ENCODE peak calls at places on chromosomes 3 and 15, in six cellular contexts. One of them, this sample, is unnamed.

GRCh38 chr3:51393564-51393963 is 2.5 kb downstream of the RBM15B start:
- DNase-seq in HepG2: no peak
- DNase-seq in H1: no peak
- DNase-seq in GM12878: no peak
- DNase-seq in K562: no peak
- DNase-seq in A549: no peak
- DNase-seq in this sample: no peak

GRCh38 chr3:105979961-105980360 is 111.1 kb upstream of the CBLB start:
- DNase-seq in H1: no peak
- DNase-seq in A549: no peak
- DNase-seq in GM12878: no peak
- DNase-seq in HepG2: no peak
- DNase-seq in K562: no peak
- DNase-seq in this sample: no peak

GRCh38 chr15:44541282-44541958 is 4.5 kb downstream of the EIF3J start:
- DNase-seq in H1: no peak
- DNase-seq in K562: no peak
- DNase-seq in HepG2: peak
- DNase-seq in A549: no peak
- DNase-seq in GM12878: no peak
- DNase-seq in this sample: no peak

GRCh38 chr15:89749526-89749925 is 1.5 kb downstream of the MESP1 start:
- DNase-seq in GM12878: no peak
- DNase-seq in K562: no peak
- DNase-seq in HepG2: no peak
- DNase-seq in A549: no peak
- DNase-seq in H1: no peak
- DNase-seq in this sample: no peak

GRCh38 chr15:55358471-55358870 is 39.4 kb downstream of the PIGB start:
- DNase-seq in HepG2: no peak
- DNase-seq in K562: no peak
- DNase-seq in H1: no peak
- DNase-seq in A549: no peak
- DNase-seq in GM12878: no peak
- DNase-seq in this sample: no peak

GRCh38 chr3:24683511-24684384 is 189.1 kb upstream of the THRB start:
- DNase-seq in GM12878: no peak
- DNase-seq in HepG2: peak
- DNase-seq in K562: peak
- DNase-seq in H1: no peak
- DNase-seq in A549: peak
- DNase-seq in this sample: peak

GRCh38 chr3:157201648-157202278 is 41.8 kb upstream of the CCNL1 start:
- DNase-seq in HepG2: peak
- DNase-seq in A549: peak
- DNase-seq in GM12878: no peak
- DNase-seq in K562: peak
- DNase-seq in H1: no peak
- DNase-seq in this sample: peak

GRCh38 chr15:26260517-26261133 is 397.5 kb upstream of the ATP10A start:
- DNase-seq in A549: peak
- DNase-seq in H1: peak
- DNase-seq in K562: peak
- DNase-seq in GM12878: no peak
- DNase-seq in HepG2: peak
- DNase-seq in this sample: peak

GRCh38 chr3:52171577-52172261 is 17.5 kb upstream of the POC1A start:
- DNase-seq in H1: no peak
- DNase-seq in HepG2: no peak
- DNase-seq in A549: peak
- DNase-seq in K562: peak
- DNase-seq in GM12878: no peak
- DNase-seq in this sample: no peak

GRCh38 chr3:24185738-24186384 is 240.8 kb downstream of the NR1D2 start:
- DNase-seq in GM12878: no peak
- DNase-seq in A549: peak
- DNase-seq in K562: peak
- DNase-seq in HepG2: peak
- DNase-seq in H1: peak
- DNase-seq in this sample: peak

GRCh38 chr3:38367709-38368108 is 21.1 kb downstream of the XYLB start:
- DNase-seq in HepG2: no peak
- DNase-seq in K562: no peak
- DNase-seq in H1: no peak
- DNase-seq in GM12878: no peak
- DNase-seq in A549: no peak
- DNase-seq in this sample: no peak

GRCh38 chr15:73156431-73157191 is 104.3 kb downstream of the NEO1 start:
- DNase-seq in K562: no peak
- DNase-seq in H1: no peak
- DNase-seq in HepG2: no peak
- DNase-seq in A549: no peak
- DNase-seq in GM12878: no peak
- DNase-seq in this sample: peak

GRCh38 chr3:160851629-160852210 is 95.7 kb downstream of the PPM1L start:
- DNase-seq in H1: no peak
- DNase-seq in HepG2: no peak
- DNase-seq in A549: no peak
- DNase-seq in GM12878: no peak
- DNase-seq in K562: no peak
- DNase-seq in this sample: no peak

GRCh38 chr15:63833246-63833696 is 477 bp downstream of the HERC1 start:
- DNase-seq in H1: no peak
- DNase-seq in K562: peak
- DNase-seq in HepG2: no peak
- DNase-seq in GM12878: no peak
- DNase-seq in A549: peak
- DNase-seq in this sample: peak

GRCh38 chr3:10973196-10973595 is 19.4 kb upstream of the SLC6A1 start:
- DNase-seq in GM12878: no peak
- DNase-seq in K562: no peak
- DNase-seq in A549: no peak
- DNase-seq in HepG2: no peak
- DNase-seq in H1: no peak
- DNase-seq in this sample: no peak

GRCh38 chr15:28128036-28128435 is 28.9 kb upstream of the OCA2 start:
- DNase-seq in H1: no peak
- DNase-seq in A549: no peak
- DNase-seq in GM12878: no peak
- DNase-seq in HepG2: no peak
- DNase-seq in K562: no peak
- DNase-seq in this sample: no peak

GRCh38 chr15:90000175-90000923 is 775 bp upstream of the ZNF710 start:
- DNase-seq in H1: no peak
- DNase-seq in GM12878: no peak
- DNase-seq in HepG2: no peak
- DNase-seq in A549: no peak
- DNase-seq in K562: no peak
- DNase-seq in this sample: peak

GRCh38 chr3:52845691-52846426 is 11.0 kb upstream of the MUSTN1 start:
- DNase-seq in GM12878: no peak
- DNase-seq in HepG2: no peak
- DNase-seq in K562: peak
- DNase-seq in H1: no peak
- DNase-seq in A549: peak
- DNase-seq in this sample: no peak

GRCh38 chr3:23920151-23920655 is 3.3 kb downstream of the RPL15 start:
- DNase-seq in A549: no peak
- DNase-seq in K562: no peak
- DNase-seq in GM12878: no peak
- DNase-seq in HepG2: no peak
- DNase-seq in H1: no peak
- DNase-seq in this sample: no peak

GRCh38 chr15:72155021-72155621 is 36.9 kb downstream of the SENP8 start:
- DNase-seq in K562: no peak
- DNase-seq in GM12878: no peak
- DNase-seq in A549: peak
- DNase-seq in H1: no peak
- DNase-seq in HepG2: no peak
- DNase-seq in this sample: no peak

GRCh38 chr3:150370129-150370602 is 37.9 kb upstream of the TSC22D2 start:
- DNase-seq in K562: peak
- DNase-seq in A549: peak
- DNase-seq in HepG2: peak
- DNase-seq in H1: peak
- DNase-seq in GM12878: no peak
- DNase-seq in this sample: no peak

GRCh38 chr3:12484198-12484982 is at the start of gene TSEN2:
- DNase-seq in GM12878: peak
- DNase-seq in H1: peak
- DNase-seq in K562: peak
- DNase-seq in HepG2: peak
- DNase-seq in A549: peak
- DNase-seq in this sample: peak
- TF ChIP-seq CTCF in GM12878: no peak
- TF ChIP-seq CTCF in H1: no peak
- TF ChIP-seq CTCF in K562: peak
- TF ChIP-seq CTCF in HepG2: peak
- TF ChIP-seq CTCF in A549: no peak
- TF ChIP-seq CTCF in this sample: no peak

GRCh38 chr15:101439285-101439919 is 50.1 kb downstream of the PCSK6 start:
- DNase-seq in HepG2: peak
- DNase-seq in GM12878: no peak
- DNase-seq in H1: no peak
- DNase-seq in K562: no peak
- DNase-seq in A549: no peak
- DNase-seq in this sample: no peak

GRCh38 chr15:101439920-101440319 is 49.6 kb downstream of the PCSK6 start:
- DNase-seq in A549: no peak
- DNase-seq in H1: no peak
- DNase-seq in GM12878: no peak
- DNase-seq in HepG2: no peak
- DNase-seq in K562: no peak
- DNase-seq in this sample: no peak

GRCh38 chr15:101437618-101438481 is 51.7 kb downstream of the PCSK6 start:
- DNase-seq in H1: no peak
- DNase-seq in A549: no peak
- DNase-seq in K562: no peak
- DNase-seq in GM12878: no peak
- DNase-seq in HepG2: no peak
- DNase-seq in this sample: no peak

GRCh38 chr15:101437209-101437608 is 52.3 kb downstream of the PCSK6 start:
- DNase-seq in K562: no peak
- DNase-seq in A549: peak
- DNase-seq in GM12878: no peak
- DNase-seq in H1: no peak
- DNase-seq in HepG2: no peak
- DNase-seq in this sample: no peak

GRCh38 chr15:101438482-101439284 is 50.8 kb downstream of the PCSK6 start:
- DNase-seq in K562: no peak
- DNase-seq in HepG2: peak
- DNase-seq in H1: no peak
- DNase-seq in A549: no peak
- DNase-seq in GM12878: no peak
- DNase-seq in this sample: no peak
- TF ChIP-seq POLR2A in K562: no peak
- TF ChIP-seq POLR2A in HepG2: no peak
- TF ChIP-seq POLR2A in H1: no peak
- TF ChIP-seq POLR2A in A549: no peak
- TF ChIP-seq POLR2A in GM12878: no peak
- TF ChIP-seq POLR2A in this sample: no peak

GRCh38 chr15:66514586-66514985 is 9.5 kb downstream of the ZWILCH start:
- DNase-seq in A549: no peak
- DNase-seq in K562: no peak
- DNase-seq in H1: no peak
- DNase-seq in HepG2: no peak
- DNase-seq in GM12878: no peak
- DNase-seq in this sample: no peak

DNA sequence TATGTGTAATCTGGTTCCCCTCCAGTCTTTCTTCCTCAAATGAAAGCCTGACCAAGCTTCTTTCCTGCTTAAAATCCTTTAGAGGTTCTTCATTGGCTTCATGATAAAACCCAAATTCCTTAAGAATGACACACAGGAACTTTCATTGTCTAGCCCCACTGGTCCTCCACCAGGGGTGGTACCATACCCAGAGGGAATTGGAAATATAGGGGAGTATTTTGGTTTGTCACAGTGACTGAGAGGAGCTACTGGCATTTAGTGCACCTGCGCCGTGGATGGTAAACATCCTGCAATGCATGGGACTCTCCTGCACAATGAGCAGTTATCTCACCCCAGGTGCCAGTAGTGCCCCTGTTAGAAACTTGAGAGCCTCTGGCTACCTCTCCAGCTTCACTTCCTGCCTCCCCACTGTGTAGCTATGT is 10.8 kb downstream of the ZWILCH start:
- DNase-seq in K562: no peak
- DNase-seq in HepG2: no peak
- DNase-seq in GM12878: no peak
- DNase-seq in A549: no peak
- DNase-seq in H1: no peak
- DNase-seq in this sample: no peak
- TF ChIP-seq MAX in K562: no peak
- TF ChIP-seq MAX in HepG2: no peak
- TF ChIP-seq MAX in GM12878: no peak
- TF ChIP-seq MAX in A549: no peak
- TF ChIP-seq MAX in H1: no peak
- TF ChIP-seq MAX in this sample: no peak

GRCh38 chr15:84570164-84570692 is 30.6 kb upstream of the ZSCAN2 start:
- DNase-seq in GM12878: no peak
- DNase-seq in HepG2: no peak
- DNase-seq in K562: peak
- DNase-seq in A549: peak
- DNase-seq in H1: no peak
- DNase-seq in this sample: peak

GRCh38 chr15:84572231-84572630 is 28.6 kb upstream of the ZSCAN2 start:
- DNase-seq in HepG2: no peak
- DNase-seq in K562: no peak
- DNase-seq in A549: no peak
- DNase-seq in GM12878: no peak
- DNase-seq in H1: no peak
- DNase-seq in this sample: no peak

GRCh38 chr15:84575493-84575892 is 25.3 kb upstream of the ZSCAN2 start:
- DNase-seq in K562: no peak
- DNase-seq in A549: no peak
- DNase-seq in GM12878: no peak
- DNase-seq in HepG2: no peak
- DNase-seq in H1: no peak
- DNase-seq in this sample: no peak
- TF ChIP-seq CTCF in K562: no peak
- TF ChIP-seq CTCF in A549: no peak
- TF ChIP-seq CTCF in GM12878: no peak
- TF ChIP-seq CTCF in HepG2: no peak
- TF ChIP-seq CTCF in H1: no peak
- TF ChIP-seq CTCF in this sample: no peak

GRCh38 chr15:47949815-47950214 is 171.0 kb upstream of the SLC24A5 start:
- DNase-seq in GM12878: no peak
- DNase-seq in H1: no peak
- DNase-seq in K562: no peak
- DNase-seq in HepG2: no peak
- DNase-seq in A549: no peak
- DNase-seq in this sample: no peak
- TF ChIP-seq POLR2A in GM12878: no peak
- TF ChIP-seq POLR2A in H1: no peak
- TF ChIP-seq POLR2A in K562: no peak
- TF ChIP-seq POLR2A in HepG2: no peak
- TF ChIP-seq POLR2A in A549: no peak
- TF ChIP-seq POLR2A in this sample: no peak

GRCh38 chr3:78751266-78751665 is 1016.5 kb downstream of the ROBO1 start:
- DNase-seq in HepG2: no peak
- DNase-seq in H1: no peak
- DNase-seq in K562: no peak
- DNase-seq in GM12878: no peak
- DNase-seq in A549: no peak
- DNase-seq in this sample: no peak

GRCh38 chr3:78757734-78758133 is 1010.1 kb downstream of the ROBO1 start:
- DNase-seq in HepG2: no peak
- DNase-seq in K562: no peak
- DNase-seq in H1: no peak
- DNase-seq in A549: no peak
- DNase-seq in GM12878: no peak
- DNase-seq in this sample: no peak

GRCh38 chr3:78754066-78754743 is 1013.6 kb downstream of the ROBO1 start:
- DNase-seq in K562: no peak
- DNase-seq in HepG2: peak
- DNase-seq in H1: no peak
- DNase-seq in A549: no peak
- DNase-seq in GM12878: no peak
- DNase-seq in this sample: no peak
- TF ChIP-seq MAX in K562: no peak
- TF ChIP-seq MAX in HepG2: no peak
- TF ChIP-seq MAX in H1: no peak
- TF ChIP-seq MAX in A549: no peak
- TF ChIP-seq MAX in GM12878: no peak
- TF ChIP-seq MAX in this sample: no peak

This sample was measured in NB4.